ENCODE peak calls at places on chromosomes 1 and 21, in nine cellular contexts. Z is IMR-90, V is SK-N-SH, H is K562, W is OCI-LY7, U is PC-3, P is astrocyte, I is fibroblast of lung, R is endothelial cell of umbilical vein. F is an unnamed sample.
A peak's percentile ranks its signal among the peaks of the same experiment; 100 is the strongest.

GRCh38 chr1:88350648-88351047 is 333.4 kb upstream of the PKN2 start:
- DNase-seq in Z (no peak), V (no peak), H (no peak), W (no peak), U (no peak), P (no peak), I (no peak), R (no peak), F (no peak)

GRCh38 chr1:232186936-232187335 is 443.0 kb downstream of the SIPA1L2 start:
- DNase-seq in Z (no peak), V (no peak), H (no peak), W (no peak), U (no peak), P (no peak), I (no peak), R (no peak), F (peak; percentile 42)

GRCh38 chr1:151703813-151704212 is 12.8 kb downstream of the CELF3 start:
- DNase-seq in Z (no peak), V (no peak), H (no peak), W (no peak), U (no peak), P (no peak), I (no peak), R (no peak), F (no peak)

GRCh38 chr1:30379684-30380624 is 343.4 kb downstream of the MATN1 start:
- DNase-seq in Z (peak; percentile 64), V (peak; percentile 85), H (peak; percentile 75), W (peak; percentile 78), U (peak; percentile 78), P (peak; percentile 71), I (peak; percentile 72), R (peak; percentile 50), F (peak; percentile 56)

GRCh38 chr21:35904995-35905972 is 155.0 kb downstream of the SETD4 start:
- DNase-seq in Z (no peak), V (no peak), H (no peak), W (no peak), U (no peak), P (no peak), I (peak; percentile 19), R (peak; percentile 56), F (no peak)

GRCh38 chr1:223878598-223879325 is 33.0 kb upstream of the TP53BP2 start:
- DNase-seq in Z (no peak), V (no peak), H (no peak), W (no peak), U (no peak), P (no peak), I (no peak), R (no peak), F (no peak)

GRCh38 chr1:3000214-3000613 is 21.1 kb upstream of the ACTRT2 start:
- DNase-seq in Z (no peak), V (no peak), H (no peak), W (no peak), U (no peak), P (no peak), I (no peak), R (no peak), F (no peak)

GRCh38 chr21:27275294-27275927 is 308.5 kb upstream of the ADAMTS5 start:
- DNase-seq in Z (peak; percentile 88), V (peak; percentile 15), H (no peak), W (no peak), U (peak; percentile 49), P (peak; percentile 66), I (peak; percentile 83), R (no peak), F (peak; percentile 71)

GRCh38 chr1:66938618-66939017 is 13.8 kb downstream of the MIER1 start:
- DNase-seq in Z (peak; percentile 45), V (no peak), H (no peak), W (no peak), U (no peak), P (peak; percentile 61), I (peak; percentile 38), R (peak; percentile 50), F (no peak)

GRCh38 chr21:31370281-31370892 is 26.3 kb upstream of the TIAM1 start:
- DNase-seq in Z (no peak), V (no peak), H (no peak), W (no peak), U (no peak), P (no peak), I (no peak), R (no peak), F (no peak)

GRCh38 chr21:38506606-38507331 is 8.5 kb upstream of the ERG start:
- DNase-seq in Z (no peak), V (no peak), H (no peak), W (no peak), U (no peak), P (no peak), I (no peak), R (peak; percentile 57), F (peak; percentile 27)

GRCh38 chr21:18493420-18493819 is 89.8 kb upstream of the TMPRSS15 start:
- DNase-seq in Z (no peak), V (no peak), H (no peak), W (no peak), U (peak; percentile 56), P (peak; percentile 87), I (peak; percentile 28), R (peak; percentile 54), F (peak; percentile 75)

GRCh38 chr21:45228171-45228641 is 59.5 kb downstream of the POFUT2 start:
- DNase-seq in Z (peak; percentile 99), V (no peak), H (no peak), W (no peak), U (peak; percentile 95), P (peak; percentile 99), I (peak; percentile 97), R (peak; percentile 18), F (peak; percentile 97)

GRCh38 chr21:46116846-46117585 is 19.1 kb downstream of the COL6A2 start:
- DNase-seq in Z (no peak), V (peak; percentile 35), H (no peak), W (no peak), U (peak; percentile 39), P (no peak), I (peak; percentile 81), R (no peak), F (peak; percentile 34)

GRCh38 chr21:15742052-15742451 is 12.3 kb downstream of the USP25 start:
- DNase-seq in Z (peak; percentile 12), V (no peak), H (peak; percentile 72), W (no peak), U (no peak), P (peak; percentile 12), I (no peak), R (peak; percentile 55), F (peak; percentile 16)

GRCh38 chr1:240575976-240576666 is 35.8 kb downstream of the GREM2 start:
- DNase-seq in Z (peak; percentile 60), V (no peak), H (peak; percentile 9), W (peak; percentile 37), U (no peak), P (peak; percentile 61), I (peak; percentile 67), R (no peak), F (peak; percentile 75)

GRCh38 chr1:227788279-227789041 is 27.0 kb upstream of the PRSS38 start:
- DNase-seq in Z (no peak), V (no peak), H (peak; percentile 77), W (peak; percentile 62), U (peak; percentile 86), P (no peak), I (no peak), R (peak; percentile 62), F (peak; percentile 46)

GRCh38 chr1:53669511-53670191 is 69.3 kb downstream of the GLIS1 start:
- DNase-seq in Z (no peak), V (peak; percentile 77), H (no peak), W (no peak), U (no peak), P (peak; percentile 79), I (no peak), R (no peak), F (no peak)

GRCh38 chr1:47684964-47685762 is 247.3 kb downstream of the FOXD2 start:
- DNase-seq in Z (no peak), V (peak; percentile 74), H (no peak), W (no peak), U (peak; percentile 72), P (peak; percentile 62), I (no peak), R (peak; percentile 21), F (no peak)

GRCh38 chr1:100597069-100597741 is 59.3 kb downstream of the GPR88 start:
- DNase-seq in Z (peak; percentile 90), V (peak; percentile 5), H (no peak), W (no peak), U (peak; percentile 85), P (peak; percentile 93), I (peak; percentile 65), R (peak; percentile 95), F (peak; percentile 91)

DNA sequence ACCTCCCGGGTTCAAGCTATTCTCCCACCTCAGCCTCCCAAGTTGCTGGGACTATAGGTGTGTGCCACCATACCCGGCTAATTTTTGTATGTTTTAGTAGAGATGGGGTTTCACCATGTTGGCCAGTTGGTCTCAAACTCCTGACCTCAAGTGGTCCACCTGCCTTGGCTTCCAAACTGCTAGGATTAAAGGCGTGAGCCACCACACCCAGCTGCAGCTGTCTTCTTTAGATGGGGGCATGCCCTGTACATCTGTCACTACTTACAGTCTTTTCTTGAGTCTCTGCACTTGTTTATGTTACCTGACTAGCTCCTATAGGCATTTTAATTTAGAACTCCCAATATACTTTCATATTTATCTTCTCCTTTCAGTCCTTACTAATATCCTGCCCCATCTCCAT is 64.2 kb downstream of the SELENOF start:
- DNase-seq in Z (no peak), V (no peak), H (no peak), W (no peak), U (no peak), P (no peak), I (no peak), R (no peak), F (no peak)
- H3K4me3 ChIP-seq in Z (no peak overlapping the region), V (no peak overlapping the region), H (no peak overlapping the region), W (no peak overlapping the region), U (no peak overlapping the region), P (no peak overlapping the region), I (no peak overlapping the region), R (no peak overlapping the region), F (no peak overlapping the region)

GRCh38 chr1:157442065-157442464 is 110.2 kb downstream of the FCRL5 start:
- DNase-seq in Z (no peak), V (no peak), H (no peak), W (no peak), U (no peak), P (no peak), I (no peak), R (no peak), F (no peak)
- H3K4me2 ChIP-seq in Z (no peak overlapping the region), V (no peak overlapping the region), H (no peak overlapping the region), W (no peak overlapping the region), U (no peak overlapping the region), P (no peak overlapping the region), I (no peak overlapping the region), R (no peak overlapping the region), F (peak overlapping the region; percentile 16)

GRCh38 chr1:56578664-56578962 is 750 bp downstream of the PLPP3 start:
- DNase-seq in Z (no peak), V (peak; percentile 80), H (no peak), W (no peak), U (no peak), P (no peak), I (no peak), R (no peak), F (no peak)
- H3K4me3 ChIP-seq in Z (peak overlapping the region; percentile 81), V (peak overlapping the region; percentile 87), H (no peak overlapping the region), W (peak overlapping the region; percentile 83), U (peak overlapping the region; percentile 94), P (peak overlapping the region; percentile 83), I (peak overlapping the region; percentile 68), R (peak overlapping the region; percentile 99), F (peak overlapping the region; percentile 87)

DNA sequence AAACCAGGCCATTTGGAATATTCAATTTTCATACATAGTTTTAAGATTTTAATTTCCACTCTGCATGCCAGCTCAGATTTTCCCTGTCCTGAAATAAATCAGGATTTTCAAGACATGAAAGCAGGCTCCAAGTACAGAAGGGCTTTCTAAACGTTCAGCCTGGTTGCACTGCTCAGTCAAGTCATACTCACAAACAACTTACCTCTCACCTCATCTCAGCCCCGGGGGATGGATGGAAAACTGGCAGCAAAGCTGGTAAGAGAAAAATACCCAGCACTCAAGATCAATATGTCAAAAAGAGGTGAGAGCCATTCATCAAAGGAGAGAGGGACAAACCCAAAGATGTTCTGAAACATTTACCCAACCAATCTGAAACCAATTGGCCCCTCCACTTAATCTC is 418.4 kb downstream of the PLPP3 start:
- DNase-seq in Z (no peak), V (no peak), H (no peak), W (no peak), U (no peak), P (no peak), I (no peak), R (no peak), F (no peak)
- H3K4me2 ChIP-seq in Z (no peak overlapping the region), V (no peak overlapping the region), H (no peak overlapping the region), W (no peak overlapping the region), U (no peak overlapping the region), P (no peak overlapping the region), I (no peak overlapping the region), R (no peak overlapping the region), F (no peak overlapping the region)

F was measured in mesenchymal stem cell.